ENCODE peak calls at places on chromosome X, in seven cellular contexts. One of them, this sample, is unnamed.

GRCh38 chrX:49977319-49978090 is 55.1 kb downstream of the CLCN5 start:
- DNase-seq in heart left ventricle: no peak
- DNase-seq in lower leg skin: no peak
- DNase-seq in HepG2: no peak
- DNase-seq in ovary: no peak
- DNase-seq in GM12892: no peak
- DNase-seq in K562: no peak
- DNase-seq in this sample: no peak

GRCh38 chrX:14564058-14564457 is 34.7 kb downstream of the GLRA2 start:
- DNase-seq in ovary: no peak
- DNase-seq in heart left ventricle: no peak
- DNase-seq in GM12892: no peak
- DNase-seq in lower leg skin: no peak
- DNase-seq in HepG2: no peak
- DNase-seq in K562: no peak
- DNase-seq in this sample: no peak

GRCh38 chrX:151929131-151929530 is 16.4 kb downstream of the MAGEA4 start:
- DNase-seq in ovary: no peak
- DNase-seq in lower leg skin: no peak
- DNase-seq in K562: no peak
- DNase-seq in heart left ventricle: no peak
- DNase-seq in GM12892: no peak
- DNase-seq in HepG2: no peak
- DNase-seq in this sample: no peak

GRCh38 chrX:138709886-138710285 is 1.6 kb downstream of the FGF13 start:
- DNase-seq in lower leg skin: no peak
- DNase-seq in K562: no peak
- DNase-seq in ovary: no peak
- DNase-seq in HepG2: no peak
- DNase-seq in heart left ventricle: no peak
- DNase-seq in GM12892: no peak
- DNase-seq in this sample: no peak

GRCh38 chrX:72027024-72027913 is 104.4 kb downstream of the RTL5 start:
- DNase-seq in GM12892: no peak
- DNase-seq in heart left ventricle: no peak
- DNase-seq in lower leg skin: no peak
- DNase-seq in HepG2: no peak
- DNase-seq in K562: no peak
- DNase-seq in ovary: no peak
- DNase-seq in this sample: no peak

GRCh38 chrX:127908369-127908768 is 143.8 kb downstream of the ACTRT1 start:
- DNase-seq in ovary: no peak
- DNase-seq in GM12892: no peak
- DNase-seq in K562: no peak
- DNase-seq in HepG2: no peak
- DNase-seq in heart left ventricle: no peak
- DNase-seq in lower leg skin: no peak
- DNase-seq in this sample: no peak

GRCh38 chrX:119004920-119005524 is 30.6 kb downstream of the LONRF3 start:
- DNase-seq in K562: peak
- DNase-seq in ovary: peak
- DNase-seq in lower leg skin: peak
- DNase-seq in GM12892: peak
- DNase-seq in HepG2: peak
- DNase-seq in heart left ventricle: peak
- DNase-seq in this sample: peak

GRCh38 chrX:53262189-53262917 is 19.0 kb downstream of the IQSEC2 start:
- DNase-seq in HepG2: no peak
- DNase-seq in K562: no peak
- DNase-seq in heart left ventricle: no peak
- DNase-seq in ovary: no peak
- DNase-seq in lower leg skin: no peak
- DNase-seq in GM12892: no peak
- DNase-seq in this sample: no peak

GRCh38 chrX:133593531-133593930 is 178.2 kb upstream of the GPC4 start:
- DNase-seq in GM12892: no peak
- DNase-seq in lower leg skin: no peak
- DNase-seq in HepG2: no peak
- DNase-seq in heart left ventricle: no peak
- DNase-seq in ovary: no peak
- DNase-seq in K562: no peak
- DNase-seq in this sample: no peak

GRCh38 chrX:138745215-138745614 is 33.7 kb upstream of the FGF13 start:
- DNase-seq in GM12892: peak
- DNase-seq in K562: peak
- DNase-seq in heart left ventricle: no peak
- DNase-seq in lower leg skin: peak
- DNase-seq in HepG2: peak
- DNase-seq in ovary: no peak
- DNase-seq in this sample: no peak

GRCh38 chrX:8663325-8663724 is 68.6 kb downstream of the ANOS1 start:
- DNase-seq in HepG2: no peak
- DNase-seq in K562: no peak
- DNase-seq in lower leg skin: no peak
- DNase-seq in ovary: no peak
- DNase-seq in GM12892: no peak
- DNase-seq in heart left ventricle: no peak
- DNase-seq in this sample: no peak

GRCh38 chrX:134821370-134821769 is 163.1 kb upstream of the PLAC1 start:
- DNase-seq in heart left ventricle: peak
- DNase-seq in ovary: no peak
- DNase-seq in HepG2: no peak
- DNase-seq in GM12892: no peak
- DNase-seq in lower leg skin: no peak
- DNase-seq in K562: no peak
- DNase-seq in this sample: no peak

GRCh38 chrX:115679460-115679859 is 118.5 kb downstream of the PLS3 start:
- DNase-seq in HepG2: peak
- DNase-seq in heart left ventricle: no peak
- DNase-seq in K562: peak
- DNase-seq in lower leg skin: no peak
- DNase-seq in GM12892: no peak
- DNase-seq in ovary: no peak
- DNase-seq in this sample: no peak

GRCh38 chrX:31036895-31037294 is 34.9 kb downstream of the FTHL17 start:
- DNase-seq in lower leg skin: peak
- DNase-seq in ovary: peak
- DNase-seq in K562: peak
- DNase-seq in GM12892: no peak
- DNase-seq in HepG2: peak
- DNase-seq in heart left ventricle: peak
- DNase-seq in this sample: peak

GRCh38 chrX:41022579-41022978 is 62.7 kb upstream of the USP9X start:
- DNase-seq in lower leg skin: no peak
- DNase-seq in GM12892: no peak
- DNase-seq in ovary: no peak
- DNase-seq in HepG2: peak
- DNase-seq in heart left ventricle: no peak
- DNase-seq in K562: no peak
- DNase-seq in this sample: no peak

GRCh38 chrX:134661295-134661694 is 3.0 kb upstream of the PLAC1 start:
- DNase-seq in lower leg skin: no peak
- DNase-seq in HepG2: no peak
- DNase-seq in ovary: no peak
- DNase-seq in GM12892: no peak
- DNase-seq in K562: no peak
- DNase-seq in heart left ventricle: no peak
- DNase-seq in this sample: no peak

GRCh38 chrX:2451456-2452316 is 49.1 kb downstream of the DHRSX start:
- DNase-seq in K562: peak
- DNase-seq in HepG2: no peak
- DNase-seq in heart left ventricle: no peak
- DNase-seq in GM12892: no peak
- DNase-seq in ovary: no peak
- DNase-seq in lower leg skin: no peak
- DNase-seq in this sample: no peak

GRCh38 chrX:2401201-2401589 is 99.6 kb downstream of the DHRSX start:
- DNase-seq in K562: no peak
- DNase-seq in lower leg skin: peak
- DNase-seq in HepG2: no peak
- DNase-seq in ovary: no peak
- DNase-seq in heart left ventricle: no peak
- DNase-seq in GM12892: no peak
- DNase-seq in this sample: no peak

GRCh38 chrX:144840616-144841015 is 406.7 kb upstream of the SPANXN1 start:
- DNase-seq in heart left ventricle: no peak
- DNase-seq in GM12892: no peak
- DNase-seq in ovary: no peak
- DNase-seq in HepG2: no peak
- DNase-seq in lower leg skin: no peak
- DNase-seq in K562: no peak
- DNase-seq in this sample: no peak

GRCh38 chrX:47484885-47485284 is 1.9 kb upstream of the ZNF41 start:
- DNase-seq in ovary: no peak
- DNase-seq in HepG2: no peak
- DNase-seq in lower leg skin: no peak
- DNase-seq in K562: no peak
- DNase-seq in GM12892: no peak
- DNase-seq in heart left ventricle: no peak
- DNase-seq in this sample: no peak

GRCh38 chrX:47483310-47484268 is 567 bp upstream of the ZNF41 start:
- DNase-seq in K562: no peak
- DNase-seq in heart left ventricle: peak
- DNase-seq in GM12892: no peak
- DNase-seq in ovary: peak
- DNase-seq in HepG2: peak
- DNase-seq in lower leg skin: no peak
- DNase-seq in this sample: no peak

GRCh38 chrX:47482065-47482511 is 934 bp downstream of the ZNF41 start:
- DNase-seq in lower leg skin: no peak
- DNase-seq in ovary: no peak
- DNase-seq in heart left ventricle: no peak
- DNase-seq in HepG2: no peak
- DNase-seq in K562: no peak
- DNase-seq in GM12892: no peak
- DNase-seq in this sample: no peak

GRCh38 chrX:47481160-47481559 is 1.9 kb downstream of the ZNF41 start:
- DNase-seq in ovary: no peak
- DNase-seq in K562: no peak
- DNase-seq in heart left ventricle: no peak
- DNase-seq in HepG2: no peak
- DNase-seq in GM12892: no peak
- DNase-seq in lower leg skin: no peak
- DNase-seq in this sample: no peak

GRCh38 chrX:47482512-47483309 is at the start of gene ZNF41:
- DNase-seq in K562: peak
- DNase-seq in HepG2: peak
- DNase-seq in heart left ventricle: peak
- DNase-seq in GM12892: peak
- DNase-seq in lower leg skin: peak
- DNase-seq in ovary: peak
- DNase-seq in this sample: peak
- TF ChIP-seq POLR2A in K562: peak
- TF ChIP-seq POLR2A in HepG2: no peak
- TF ChIP-seq POLR2A in heart left ventricle: peak
- TF ChIP-seq POLR2A in GM12892: peak
- TF ChIP-seq POLR2A in lower leg skin: no peak
- TF ChIP-seq POLR2A in ovary: no peak
- TF ChIP-seq POLR2A in this sample: peak

DNA sequence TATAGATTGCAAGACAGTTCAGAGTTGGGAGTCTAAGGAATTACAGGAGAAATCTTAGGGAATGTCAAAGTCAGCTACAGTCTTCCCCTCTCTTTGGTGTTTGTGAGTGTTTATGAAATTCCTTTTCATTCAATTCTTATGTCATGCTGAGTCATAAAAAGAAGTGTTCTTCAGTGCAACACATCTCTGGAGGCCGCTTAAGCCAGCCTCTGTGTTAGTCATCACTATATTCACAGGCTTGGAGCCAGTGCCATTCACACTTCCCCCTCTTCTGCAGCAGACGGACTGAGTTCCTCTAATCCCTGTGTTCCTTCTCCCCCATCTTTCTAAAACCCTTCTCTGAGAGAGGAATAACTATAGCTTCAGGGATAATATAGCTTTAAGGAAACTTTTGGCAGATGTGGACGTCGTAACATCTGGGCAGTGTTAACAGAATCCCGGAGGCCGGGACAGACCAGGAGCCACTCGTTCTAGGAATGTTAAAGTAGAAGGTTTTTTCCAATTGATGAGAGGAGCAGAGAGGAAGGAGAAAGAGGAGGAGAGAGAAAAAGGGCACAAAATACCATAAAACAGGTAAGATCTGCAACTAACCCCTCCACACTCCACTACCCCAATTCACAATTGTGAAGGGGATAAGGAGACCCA is at the start of gene SRPX2:
- DNase-seq in lower leg skin: peak
- DNase-seq in K562: no peak
- DNase-seq in HepG2: no peak
- DNase-seq in ovary: peak
- DNase-seq in heart left ventricle: peak
- DNase-seq in GM12892: no peak
- DNase-seq in this sample: peak
- TF ChIP-seq POLR2A in lower leg skin: no peak
- TF ChIP-seq POLR2A in K562: no peak
- TF ChIP-seq POLR2A in HepG2: no peak
- TF ChIP-seq POLR2A in ovary: no peak
- TF ChIP-seq POLR2A in heart left ventricle: no peak
- TF ChIP-seq POLR2A in GM12892: no peak
- TF ChIP-seq POLR2A in this sample: no peak

GRCh38 chrX:19616959-19617358 is 101.7 kb upstream of the MAP3K15 start:
- DNase-seq in GM12892: no peak
- DNase-seq in ovary: no peak
- DNase-seq in heart left ventricle: no peak
- DNase-seq in lower leg skin: no peak
- DNase-seq in HepG2: no peak
- DNase-seq in K562: no peak
- DNase-seq in this sample: no peak

GRCh38 chrX:19617550-19617949 is 102.2 kb upstream of the MAP3K15 start:
- DNase-seq in lower leg skin: no peak
- DNase-seq in GM12892: no peak
- DNase-seq in heart left ventricle: no peak
- DNase-seq in K562: no peak
- DNase-seq in ovary: no peak
- DNase-seq in HepG2: no peak
- DNase-seq in this sample: no peak

GRCh38 chrX:19611636-19612376 is 96.5 kb upstream of the MAP3K15 start:
- DNase-seq in K562: no peak
- DNase-seq in lower leg skin: no peak
- DNase-seq in ovary: no peak
- DNase-seq in HepG2: no peak
- DNase-seq in GM12892: no peak
- DNase-seq in heart left ventricle: no peak
- DNase-seq in this sample: no peak

GRCh38 chrX:19613645-19614323 is 98.5 kb upstream of the MAP3K15 start:
- DNase-seq in K562: no peak
- DNase-seq in lower leg skin: no peak
- DNase-seq in ovary: no peak
- DNase-seq in heart left ventricle: no peak
- DNase-seq in HepG2: no peak
- DNase-seq in GM12892: no peak
- DNase-seq in this sample: no peak

GRCh38 chrX:19616016-19616415 is 100.7 kb upstream of the MAP3K15 start:
- DNase-seq in lower leg skin: no peak
- DNase-seq in HepG2: no peak
- DNase-seq in GM12892: no peak
- DNase-seq in K562: no peak
- DNase-seq in heart left ventricle: no peak
- DNase-seq in ovary: no peak
- DNase-seq in this sample: no peak
- TF ChIP-seq POLR2A in lower leg skin: no peak
- TF ChIP-seq POLR2A in HepG2: no peak
- TF ChIP-seq POLR2A in GM12892: no peak
- TF ChIP-seq POLR2A in K562: no peak
- TF ChIP-seq POLR2A in heart left ventricle: no peak
- TF ChIP-seq POLR2A in ovary: no peak
- TF ChIP-seq POLR2A in this sample: no peak

GRCh38 chrX:281166-281999 is at the start of gene PLCXD1:
- DNase-seq in lower leg skin: no peak
- DNase-seq in GM12892: peak
- DNase-seq in K562: peak
- DNase-seq in heart left ventricle: no peak
- DNase-seq in ovary: peak
- DNase-seq in HepG2: peak
- DNase-seq in this sample: no peak
- TF ChIP-seq POLR2A in lower leg skin: no peak
- TF ChIP-seq POLR2A in GM12892: no peak
- TF ChIP-seq POLR2A in K562: peak
- TF ChIP-seq POLR2A in heart left ventricle: no peak
- TF ChIP-seq POLR2A in ovary: no peak
- TF ChIP-seq POLR2A in HepG2: peak
- TF ChIP-seq POLR2A in this sample: no peak